ENCODE peak calls at places on chromosome 1, in six cellular contexts. One of them, this sample, is unnamed. For H3K4me1, the result is how much of the 10 kb centered on the place peaks cover.

GRCh38 chr1:3062616-3063378 is 6.2 kb upstream of the PRDM16 start:
- DNase-seq in A549: no peak
- DNase-seq in spleen: peak
- DNase-seq in heart left ventricle: peak
- DNase-seq in adrenal gland: no peak
- DNase-seq in K562: no peak
- DNase-seq in this sample: peak

GRCh38 chr1:225844236-225845061 is 34.5 kb downstream of the EPHX1 start:
- DNase-seq in K562: no peak
- DNase-seq in adrenal gland: no peak
- DNase-seq in A549: no peak
- DNase-seq in heart left ventricle: no peak
- DNase-seq in spleen: peak
- DNase-seq in this sample: no peak

GRCh38 chr1:179599623-179600249 is 8.1 kb downstream of the TDRD5 start:
- DNase-seq in adrenal gland: no peak
- DNase-seq in K562: peak
- DNase-seq in A549: peak
- DNase-seq in heart left ventricle: no peak
- DNase-seq in spleen: no peak
- DNase-seq in this sample: no peak

GRCh38 chr1:111154021-111154999 is 14.3 kb downstream of the CEPT1 start:
- DNase-seq in spleen: no peak
- DNase-seq in A549: no peak
- DNase-seq in adrenal gland: no peak
- DNase-seq in K562: no peak
- DNase-seq in heart left ventricle: no peak
- DNase-seq in this sample: no peak

GRCh38 chr1:221565718-221566117 is 176.2 kb downstream of the DUSP10 start:
- DNase-seq in A549: no peak
- DNase-seq in spleen: no peak
- DNase-seq in K562: no peak
- DNase-seq in heart left ventricle: no peak
- DNase-seq in adrenal gland: no peak
- DNase-seq in this sample: no peak

GRCh38 chr1:180805316-180805715 is 107.4 kb upstream of the KIAA1614 start:
- DNase-seq in spleen: no peak
- DNase-seq in heart left ventricle: no peak
- DNase-seq in K562: no peak
- DNase-seq in adrenal gland: no peak
- DNase-seq in A549: no peak
- DNase-seq in this sample: no peak

GRCh38 chr1:41322835-41323234 is 38.4 kb upstream of the FOXO6 start:
- DNase-seq in A549: peak
- DNase-seq in K562: peak
- DNase-seq in spleen: no peak
- DNase-seq in heart left ventricle: no peak
- DNase-seq in adrenal gland: no peak
- DNase-seq in this sample: no peak

GRCh38 chr1:173590557-173590956 is 12.3 kb downstream of the SLC9C2 start:
- DNase-seq in spleen: no peak
- DNase-seq in heart left ventricle: no peak
- DNase-seq in A549: peak
- DNase-seq in K562: no peak
- DNase-seq in adrenal gland: no peak
- DNase-seq in this sample: no peak

GRCh38 chr1:204274441-204274840 is 60.7 kb upstream of the GOLT1A start:
- DNase-seq in spleen: no peak
- DNase-seq in adrenal gland: no peak
- DNase-seq in A549: no peak
- DNase-seq in heart left ventricle: no peak
- DNase-seq in K562: no peak
- DNase-seq in this sample: no peak

GRCh38 chr1:246988316-246988715 is 19.5 kb downstream of the ZNF695 start:
- DNase-seq in adrenal gland: no peak
- DNase-seq in heart left ventricle: no peak
- DNase-seq in K562: no peak
- DNase-seq in spleen: no peak
- DNase-seq in A549: no peak
- DNase-seq in this sample: no peak

GRCh38 chr1:197814306-197814705 is 39.0 kb upstream of the DENND1B start:
- DNase-seq in spleen: no peak
- DNase-seq in K562: no peak
- DNase-seq in heart left ventricle: no peak
- DNase-seq in adrenal gland: no peak
- DNase-seq in A549: no peak
- DNase-seq in this sample: no peak
- H3K4me1 ChIP-seq in spleen: under half
- H3K4me1 ChIP-seq in K562: under half
- H3K4me1 ChIP-seq in heart left ventricle: under half
- H3K4me1 ChIP-seq in adrenal gland: under half
- H3K4me1 ChIP-seq in A549: under half
- H3K4me1 ChIP-seq in this sample: under half

GRCh38 chr1:912740-913301 is 10.9 kb upstream of the SAMD11 start:
- DNase-seq in adrenal gland: peak
- DNase-seq in K562: no peak
- DNase-seq in spleen: peak
- DNase-seq in heart left ventricle: peak
- DNase-seq in A549: peak
- DNase-seq in this sample: peak
- TF ChIP-seq CTCF in adrenal gland: no peak
- TF ChIP-seq CTCF in K562: peak
- TF ChIP-seq CTCF in spleen: no peak
- TF ChIP-seq CTCF in heart left ventricle: no peak
- TF ChIP-seq CTCF in A549: no peak
- TF ChIP-seq CTCF in this sample: no peak

GRCh38 chr1:244273845-244274619 is 177.7 kb downstream of the ADSS2 start:
- DNase-seq in heart left ventricle: no peak
- DNase-seq in spleen: no peak
- DNase-seq in A549: peak
- DNase-seq in K562: peak
- DNase-seq in adrenal gland: peak
- DNase-seq in this sample: no peak
- TF ChIP-seq POLR2A in heart left ventricle: no peak
- TF ChIP-seq POLR2A in spleen: no peak
- TF ChIP-seq POLR2A in A549: no peak
- TF ChIP-seq POLR2A in K562: no peak
- TF ChIP-seq POLR2A in adrenal gland: no peak
- TF ChIP-seq POLR2A in this sample: no peak

GRCh38 chr1:161200992-161201827 is 957 bp upstream of the NDUFS2 start:
- DNase-seq in A549: no peak
- DNase-seq in adrenal gland: no peak
- DNase-seq in spleen: peak
- DNase-seq in K562: no peak
- DNase-seq in heart left ventricle: peak
- DNase-seq in this sample: peak
- H3K4me1 ChIP-seq in A549: under half
- H3K4me1 ChIP-seq in adrenal gland: half or more
- H3K4me1 ChIP-seq in spleen: half or more
- H3K4me1 ChIP-seq in K562: half or more
- H3K4me1 ChIP-seq in heart left ventricle: half or more
- H3K4me1 ChIP-seq in this sample: half or more

DNA sequence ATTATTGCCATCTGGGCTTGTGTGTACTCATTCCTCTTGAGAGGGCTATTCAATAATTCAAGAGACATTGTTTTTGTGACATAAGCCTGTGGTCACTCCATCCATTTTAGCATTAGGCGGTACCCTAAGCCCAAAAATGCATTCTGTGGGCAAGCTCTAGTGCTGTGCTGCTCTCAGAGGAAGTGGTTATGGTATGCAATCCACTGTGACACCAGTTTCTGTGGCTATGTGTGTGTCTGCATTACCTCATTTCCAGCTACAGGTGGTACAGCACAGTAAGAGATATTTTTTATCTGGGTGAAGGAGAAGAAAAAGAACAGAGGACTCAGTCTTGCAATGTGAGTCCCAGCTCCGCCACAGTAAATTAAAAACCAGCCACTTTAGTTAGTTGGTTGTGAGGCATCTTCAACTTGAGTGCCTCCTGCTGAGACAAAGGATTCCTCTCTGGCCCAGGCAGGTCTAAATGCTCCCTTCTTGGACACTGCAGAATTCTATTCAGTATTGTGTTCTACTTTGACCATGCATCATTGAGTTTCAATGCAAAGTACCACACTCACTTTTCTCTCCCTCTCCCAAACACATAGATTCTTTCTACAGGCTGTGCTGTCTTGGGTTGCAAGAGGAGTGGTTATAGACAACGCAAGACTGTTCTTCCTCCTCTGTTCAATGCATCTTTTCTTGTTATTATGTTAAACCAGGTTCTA is 777.8 kb upstream of the BRINP3 start:
- DNase-seq in K562: no peak
- DNase-seq in heart left ventricle: no peak
- DNase-seq in A549: no peak
- DNase-seq in adrenal gland: no peak
- DNase-seq in spleen: no peak
- DNase-seq in this sample: no peak
- TF ChIP-seq CTCF in K562: no peak
- TF ChIP-seq CTCF in heart left ventricle: no peak
- TF ChIP-seq CTCF in A549: no peak
- TF ChIP-seq CTCF in adrenal gland: no peak
- TF ChIP-seq CTCF in spleen: no peak
- TF ChIP-seq CTCF in this sample: no peak

DNA sequence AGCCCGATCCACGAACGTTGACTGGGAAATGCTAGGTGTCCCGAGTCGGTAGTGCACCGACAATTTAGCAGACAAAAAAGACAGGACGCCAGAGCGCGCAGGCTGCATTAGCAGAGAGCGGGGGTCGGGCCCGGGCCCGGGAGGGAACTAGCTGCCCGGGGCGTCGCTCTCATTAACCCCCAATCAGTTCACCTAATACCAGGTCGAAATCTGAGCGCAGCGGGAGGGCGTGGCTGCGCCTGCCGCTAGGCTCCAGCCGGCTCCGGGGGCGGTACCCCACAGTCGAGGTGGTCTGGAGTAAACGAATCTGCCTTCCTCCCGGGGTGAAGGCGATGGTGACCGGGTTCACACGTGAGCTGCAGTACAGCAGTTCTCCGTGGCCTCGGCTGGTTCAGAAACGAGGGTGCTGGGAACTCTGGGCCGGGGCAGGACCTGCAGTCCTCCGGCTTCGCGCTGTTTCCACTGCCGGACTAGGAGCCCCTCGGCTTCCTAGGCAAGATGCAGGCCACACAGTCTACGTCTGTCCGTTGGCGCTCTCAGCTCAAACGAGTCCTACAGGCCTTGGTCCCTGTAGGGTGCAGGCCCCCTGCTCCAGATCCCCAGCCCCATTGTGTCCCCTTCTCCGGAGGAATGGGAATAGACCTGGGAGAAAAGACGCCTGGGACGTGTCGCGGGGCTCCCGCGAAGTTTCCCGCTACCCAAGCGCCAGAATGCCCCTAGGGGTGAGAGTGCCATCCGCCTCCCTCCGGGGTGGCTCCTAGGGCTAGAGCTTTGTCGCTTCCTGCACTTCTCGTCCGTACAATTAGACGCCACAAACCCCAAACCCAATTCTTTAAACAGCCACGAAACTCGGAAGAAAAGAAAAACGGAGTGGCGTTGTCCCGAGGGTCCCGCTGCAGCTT is 2.0 kb downstream of the GFI1 start:
- DNase-seq in heart left ventricle: peak
- DNase-seq in A549: peak
- DNase-seq in adrenal gland: no peak
- DNase-seq in K562: peak
- DNase-seq in spleen: peak
- DNase-seq in this sample: peak
- TF ChIP-seq POLR2A in heart left ventricle: no peak
- TF ChIP-seq POLR2A in A549: no peak
- TF ChIP-seq POLR2A in adrenal gland: no peak
- TF ChIP-seq POLR2A in K562: no peak
- TF ChIP-seq POLR2A in spleen: no peak
- TF ChIP-seq POLR2A in this sample: no peak

DNA sequence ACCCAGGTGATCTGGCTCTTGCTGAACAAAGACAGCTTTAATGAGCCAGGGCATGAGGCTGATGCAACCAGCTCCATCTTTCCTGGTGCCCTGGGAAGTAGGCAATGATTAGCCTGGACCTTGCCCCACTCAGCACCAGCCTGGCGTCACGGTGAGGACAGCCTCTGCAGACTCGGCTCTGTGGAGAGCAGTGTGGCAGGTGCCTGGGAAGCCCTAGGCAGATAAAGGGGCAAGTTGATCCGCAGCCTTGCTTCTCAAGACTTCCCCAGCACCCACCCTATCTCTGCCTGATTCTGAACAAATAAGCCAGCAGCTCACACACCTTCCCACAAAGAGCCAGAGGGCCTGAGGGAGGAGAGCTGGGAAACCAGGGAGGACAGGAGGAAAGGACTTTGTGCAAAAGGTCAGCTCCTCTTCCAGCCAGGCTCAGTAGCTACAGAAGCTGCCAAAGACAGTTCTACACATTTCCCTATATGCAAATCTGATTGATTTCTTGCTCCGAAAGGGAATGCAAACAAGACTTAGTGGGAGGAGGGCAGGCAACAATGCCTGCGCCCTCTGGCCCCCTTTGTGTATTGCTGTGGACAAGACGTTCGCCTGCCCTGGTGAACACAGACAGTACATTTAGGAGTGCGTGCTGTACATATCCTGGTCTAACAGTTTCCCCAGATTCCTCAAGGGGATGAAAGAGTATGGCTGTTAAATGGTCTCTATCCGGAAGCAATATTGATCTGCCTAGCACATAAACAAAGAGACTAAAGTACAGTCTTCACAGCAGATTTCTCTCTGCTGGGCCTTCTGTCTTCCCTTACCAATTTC is 63.8 kb downstream of the BCAR3 start:
- DNase-seq in K562: no peak
- DNase-seq in heart left ventricle: no peak
- DNase-seq in spleen: no peak
- DNase-seq in A549: peak
- DNase-seq in adrenal gland: no peak
- DNase-seq in this sample: no peak
- H3K4me1 ChIP-seq in K562: under half
- H3K4me1 ChIP-seq in heart left ventricle: half or more
- H3K4me1 ChIP-seq in spleen: under half
- H3K4me1 ChIP-seq in A549: half or more
- H3K4me1 ChIP-seq in adrenal gland: half or more
- H3K4me1 ChIP-seq in this sample: half or more

This sample was measured in suprapubic skin.